ENCODE peak calls at places on chromosome X, in four cellular contexts. D is Calu3, B is esophagus squamous epithelium, L is lower leg skin. N is an unnamed sample.

GRCh38 chrX:50111762-50112161 is 89.0 kb downstream of the AKAP4 start:
- DNase-seq in D (peak), B (no peak), L (no peak), N (no peak)

GRCh38 chrX:43655151-43655676 is 885 bp upstream of the MAOA start:
- DNase-seq in D (peak), B (no peak), L (peak), N (peak)

GRCh38 chrX:132187451-132187850 is 31.8 kb downstream of the RAP2C start:
- DNase-seq in D (no peak), B (no peak), L (no peak), N (no peak)

GRCh38 chrX:40105016-40105790 is 7.4 kb upstream of the BCOR start:
- DNase-seq in D (peak), B (no peak), L (no peak), N (no peak)

GRCh38 chrX:122567911-122568310 is 616.2 kb upstream of the GRIA3 start:
- DNase-seq in D (no peak), B (no peak), L (no peak), N (no peak)

GRCh38 chrX:38799995-38800394 is 1.3 kb upstream of the MID1IP1 start:
- DNase-seq in D (no peak), B (no peak), L (no peak), N (no peak)

GRCh38 chrX:35499071-35499862 is 298.9 kb upstream of the MAGEB16 start:
- DNase-seq in D (no peak), B (no peak), L (no peak), N (no peak)

GRCh38 chrX:13774696-13775095 is 40.1 kb downstream of the OFD1 start:
- DNase-seq in D (no peak), B (no peak), L (no peak), N (no peak)

GRCh38 chrX:109352121-109352556 is 129.7 kb downstream of the GUCY2F start:
- DNase-seq in D (no peak), B (no peak), L (no peak), N (no peak)

GRCh38 chrX:112368371-112368770 is 285.8 kb upstream of the TRPC5 start:
- DNase-seq in D (no peak), B (no peak), L (no peak), N (no peak)

GRCh38 chrX:20913760-20914159 is 460.5 kb upstream of the CNKSR2 start:
- DNase-seq in D (peak), B (no peak), L (no peak), N (no peak)

GRCh38 chrX:10030570-10030969 is 63.4 kb downstream of the CLDN34 start:
- DNase-seq in D (peak), B (no peak), L (no peak), N (no peak)

GRCh38 chrX:40755291-40756249 is 20.2 kb upstream of the MED14 start:
- DNase-seq in D (no peak), B (no peak), L (no peak), N (no peak)

GRCh38 chrX:118208476-118208875 is 91.9 kb upstream of the KLHL13 start:
- DNase-seq in D (no peak), B (no peak), L (no peak), N (no peak)

GRCh38 chrX:153877571-153878261 is 8.3 kb downstream of the L1CAM start:
- DNase-seq in D (no peak), B (no peak), L (no peak), N (no peak)

GRCh38 chrX:1521459-1521956 is 15.5 kb downstream of the P2RY8 start:
- DNase-seq in D (no peak), B (peak), L (no peak), N (no peak)

GRCh38 chrX:10483191-10483808 is 137.1 kb downstream of the MID1 start:
- DNase-seq in D (no peak), B (no peak), L (no peak), N (peak)

GRCh38 chrX:153662266-153662665 is 11.3 kb downstream of the PNCK start:
- DNase-seq in D (peak), B (no peak), L (no peak), N (no peak)

GRCh38 chrX:11976663-11977062 is 161.6 kb upstream of the FRMPD4 start:
- DNase-seq in D (no peak), B (no peak), L (no peak), N (no peak)

GRCh38 chrX:81174286-81174685 is 27.4 kb downstream of the HMGN5 start:
- DNase-seq in D (no peak), B (no peak), L (no peak), N (no peak)

GRCh38 chrX:102599950-102600579 is 750 bp downstream of the ARMCX5 start:
- DNase-seq in D (no peak), B (no peak), L (no peak), N (no peak)

GRCh38 chrX:94204524-94204923 is 530.5 kb downstream of the FAM133A start:
- DNase-seq in D (no peak), B (no peak), L (no peak), N (no peak)

GRCh38 chrX:17553451-17553850 is 178.5 kb downstream of the NHS start:
- DNase-seq in D (peak), B (no peak), L (no peak), N (no peak)

GRCh38 chrX:124555036-124555595 is 208.8 kb downstream of the SH2D1A start:
- DNase-seq in D (no peak), B (no peak), L (no peak), N (no peak)

GRCh38 chrX:134023851-134024281 is 38.5 kb upstream of the GPC3 start:
- DNase-seq in D (no peak), B (no peak), L (no peak), N (no peak)

GRCh38 chrX:140525448-140525847 is 20.6 kb upstream of the SOX3 start:
- DNase-seq in D (no peak), B (no peak), L (no peak), N (no peak)

GRCh38 chrX:135384161-135384836 is 37.4 kb upstream of the SMIM10L2A start:
- DNase-seq in D (no peak), B (no peak), L (no peak), N (no peak)

GRCh38 chrX:147846676-147847075 is 65.0 kb upstream of the FMR1 start:
- DNase-seq in D (no peak), B (no peak), L (no peak), N (no peak)

GRCh38 chrX:115393271-115393670 is 103.8 kb downstream of the LUZP4 start:
- DNase-seq in D (peak), B (no peak), L (no peak), N (no peak)

GRCh38 chrX:43239356-43239755 is 416.7 kb upstream of the MAOA start:
- DNase-seq in D (no peak), B (no peak), L (no peak), N (no peak)

GRCh38 chrX:101079223-101079622 is 544 bp downstream of the TMEM35A start:
- DNase-seq in D (no peak), B (no peak), L (no peak), N (no peak)

GRCh38 chrX:106894978-106895452 is 8.1 kb downstream of the RIPPLY1 start:
- DNase-seq in D (peak), B (no peak), L (no peak), N (no peak)

GRCh38 chrX:44570524-44570923 is 27.9 kb upstream of the FUNDC1 start:
- DNase-seq in D (no peak), B (no peak), L (no peak), N (no peak)

GRCh38 chrX:10597871-10598270 is 22.5 kb downstream of the MID1 start:
- DNase-seq in D (peak), B (no peak), L (no peak), N (no peak)

GRCh38 chrX:46268429-46268828 is 276.8 kb downstream of the ZNF674 start:
- DNase-seq in D (peak), B (no peak), L (no peak), N (no peak)

GRCh38 chrX:102745513-102746133 is 25.1 kb downstream of the GPRASP3 start:
- DNase-seq in D (no peak), B (no peak), L (no peak), N (no peak)

GRCh38 chrX:46165411-46165810 is 379.8 kb downstream of the ZNF674 start:
- DNase-seq in D (no peak), B (no peak), L (no peak), N (no peak)

N was measured in tibial nerve.